ENCODE peak calls at places on chromosomes 3 and 15, in ten cellular contexts. P is mucosa of descending colon, I is cardiac fibroblast, R is GM06990, D is neural progenitor cell, Y is left ventricle myocardium inferior, O is mammary epithelial cell, W is GM23338, G is neural crest cell, X is coronary artery. E is an unnamed sample.

GRCh38 chr15:68384451-68385239 is 47.3 kb downstream of the ITGA11 start:
- DNase-seq in P (no peak), I (peak), R (no peak), D (no peak), Y (no peak), O (peak), W (no peak), G (no peak), X (peak), E (no peak)

GRCh38 chr3:52444860-52445793 is at the start of gene SEMA3G:
- DNase-seq in P (peak), I (peak), R (peak), D (peak), Y (peak), O (peak), W (peak), G (peak), X (no peak), E (no peak)

GRCh38 chr3:9909221-9910013 is 6.8 kb downstream of the IL17RE start:
- DNase-seq in P (no peak), I (peak), R (no peak), D (no peak), Y (no peak), O (peak), W (no peak), G (no peak), X (no peak), E (no peak)

GRCh38 chr3:194879991-194880939 is 194.6 kb downstream of the FAM43A start:
- DNase-seq in P (no peak), I (peak), R (no peak), D (no peak), Y (peak), O (no peak), W (no peak), G (no peak), X (no peak), E (peak)

GRCh38 chr3:111299070-111299672 is 227.6 kb downstream of the NECTIN3 start:
- DNase-seq in P (no peak), I (peak), R (no peak), D (peak), Y (no peak), O (peak), W (peak), G (no peak), X (no peak), E (no peak)

GRCh38 chr3:128297401-128298138 is 144.3 kb downstream of the EEFSEC start:
- DNase-seq in P (peak), I (peak), R (no peak), D (no peak), Y (no peak), O (peak), W (no peak), G (no peak), X (peak), E (no peak)

GRCh38 chr15:62665449-62665848 is 377.1 kb upstream of the TPM1 start:
- DNase-seq in P (no peak), I (peak), R (no peak), D (no peak), Y (no peak), O (no peak), W (peak), G (no peak), X (no peak), E (no peak)

GRCh38 chr3:147613710-147614109 is 204.5 kb downstream of the ZIC1 start:
- DNase-seq in P (no peak), I (no peak), R (no peak), D (no peak), Y (no peak), O (no peak), W (no peak), G (no peak), X (no peak), E (no peak)

GRCh38 chr15:66650433-66650832 is 51.6 kb upstream of the SMAD6 start:
- DNase-seq in P (no peak), I (peak), R (no peak), D (no peak), Y (peak), O (no peak), W (no peak), G (no peak), X (peak), E (no peak)
- TF ChIP-seq CTCF in P (no peak), I (no peak), R (no peak), D (no peak), Y (no peak), O (no peak), W (no peak), G (no peak), X (no peak), E (no peak)

GRCh38 chr3:2765002-2765579 is 345.1 kb downstream of the IL5RA start:
- DNase-seq in P (peak), I (no peak), R (peak), D (peak), Y (no peak), O (no peak), W (peak), G (no peak), X (no peak), E (no peak)
- TF ChIP-seq CTCF in P (no peak), I (no peak), R (peak), D (peak), Y (no peak), O (no peak), W (peak), G (peak), X (no peak), E (peak)

GRCh38 chr3:186487037-186487436 is 57.1 kb downstream of the CRYGS start:
- DNase-seq in P (no peak), I (no peak), R (no peak), D (no peak), Y (no peak), O (no peak), W (no peak), G (no peak), X (no peak), E (no peak)
- TF ChIP-seq CTCF in P (no peak), I (no peak), R (no peak), D (no peak), Y (no peak), O (no peak), W (no peak), G (no peak), X (no peak), E (no peak)

DNA sequence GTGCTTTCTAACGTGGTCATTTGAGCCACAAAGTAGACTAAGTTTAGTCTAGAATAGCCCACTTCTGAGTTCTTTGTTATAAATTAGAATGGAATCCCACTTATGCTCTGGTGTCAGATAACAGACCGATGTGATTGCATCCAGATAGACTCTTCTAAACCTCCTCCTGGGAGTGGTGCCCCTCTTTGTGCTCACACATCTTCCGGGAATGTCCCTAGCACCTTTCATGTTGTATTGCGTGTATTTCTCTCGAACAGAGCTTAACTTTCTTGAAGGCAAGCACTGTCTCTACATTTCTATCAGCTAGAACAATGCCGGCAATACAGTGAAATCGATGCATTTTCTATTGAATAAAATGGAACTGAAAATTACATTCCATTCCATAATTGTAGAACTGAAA is 23.0 kb downstream of the CP start:
- DNase-seq in P (no peak), I (no peak), R (no peak), D (peak), Y (no peak), O (no peak), W (peak), G (no peak), X (no peak), E (no peak)
- TF ChIP-seq CTCF in P (no peak), I (no peak), R (no peak), D (no peak), Y (no peak), O (no peak), W (no peak), G (no peak), X (no peak), E (no peak)

DNA sequence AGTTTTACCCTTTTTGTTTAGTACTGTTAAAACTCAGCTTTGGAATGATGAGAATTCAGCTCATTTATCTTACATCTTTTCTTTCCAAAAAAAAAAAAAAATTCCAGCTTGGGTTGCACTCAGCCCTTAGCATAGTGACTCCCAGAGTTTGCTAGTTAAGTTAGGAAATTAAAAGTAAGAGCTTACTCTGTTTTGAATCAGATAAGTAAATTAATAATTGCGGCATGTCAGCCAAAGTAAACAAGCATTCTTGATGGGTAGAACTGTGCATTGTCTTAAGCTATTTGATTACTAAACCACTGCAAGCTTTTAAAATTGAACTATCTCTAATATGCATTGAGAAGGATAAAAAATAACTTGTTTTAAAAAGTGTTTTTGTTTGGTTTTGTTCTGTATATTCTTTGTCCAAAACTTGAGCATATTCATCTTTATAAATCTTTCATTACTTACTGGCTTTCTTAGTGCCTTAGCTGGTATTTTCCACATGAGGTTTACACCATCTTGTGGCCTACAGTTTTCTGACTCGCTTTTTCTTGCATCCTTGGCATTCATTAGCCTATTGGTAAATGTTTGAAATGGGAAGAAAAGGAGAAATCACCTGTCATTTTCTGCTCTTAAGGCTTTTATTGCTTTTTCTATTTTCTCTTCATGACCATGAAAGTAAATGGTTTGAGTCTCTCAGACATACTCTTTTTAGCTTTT is 107.6 kb downstream of the FILIP1L start:
- DNase-seq in P (no peak), I (peak), R (no peak), D (no peak), Y (no peak), O (peak), W (peak), G (no peak), X (no peak), E (no peak)
- TF ChIP-seq CTCF in P (no peak), I (no peak), R (no peak), D (no peak), Y (no peak), O (no peak), W (no peak), G (no peak), X (no peak), E (peak)

DNA sequence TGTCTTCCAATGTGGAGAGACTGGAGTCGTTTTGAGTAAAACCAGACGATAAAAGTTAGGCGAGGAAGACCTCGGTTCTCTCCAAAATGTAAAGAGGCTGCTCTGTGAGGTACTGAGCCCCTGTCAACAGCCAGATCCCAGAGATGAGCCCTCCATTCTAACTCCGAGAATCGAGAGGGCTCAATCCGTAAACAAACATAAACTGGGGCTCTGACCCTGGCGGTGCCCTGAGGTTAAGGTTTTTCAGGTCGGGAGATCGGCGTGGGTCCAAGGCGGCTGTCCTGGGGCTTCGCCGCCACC is 417 bp downstream of the TBCCD1 start:
- DNase-seq in P (no peak), I (no peak), R (no peak), D (peak), Y (no peak), O (no peak), W (no peak), G (no peak), X (no peak), E (no peak)
- TF ChIP-seq CTCF in P (no peak), I (no peak), R (no peak), D (no peak), Y (no peak), O (no peak), W (no peak), G (peak), X (no peak), E (no peak)

GRCh38 chr15:58854598-58854997 is 78.9 kb downstream of the SLTM start:
- DNase-seq in P (no peak), I (no peak), R (no peak), D (no peak), Y (no peak), O (no peak), W (no peak), G (no peak), X (no peak), E (no peak)

GRCh38 chr15:58856090-58856489 is 77.4 kb downstream of the SLTM start:
- DNase-seq in P (no peak), I (peak), R (no peak), D (no peak), Y (no peak), O (no peak), W (no peak), G (no peak), X (no peak), E (no peak)

GRCh38 chr15:58852347-58852746 is 81.1 kb downstream of the SLTM start:
- DNase-seq in P (no peak), I (peak), R (no peak), D (no peak), Y (no peak), O (no peak), W (peak), G (no peak), X (no peak), E (no peak)
- TF ChIP-seq CTCF in P (no peak), I (no peak), R (no peak), D (peak), Y (no peak), O (peak), W (peak), G (peak), X (no peak), E (peak)

E was measured in D721Med.